ENCODE peak calls at places on chromosome 7, in four cellular contexts. T, S, I and N are unnamed samples.

GRCh38 chr7:24756545-24756988 is 697 bp downstream of the GSDME start:
- DNase-seq in I (no peak), T (no peak), S (no peak), N (no peak)

GRCh38 chr7:149670288-149670687 is 103.1 kb downstream of the ZNF467 start:
- DNase-seq in S (no peak), T (no peak), I (no peak), N (peak; percentile 64)

GRCh38 chr7:157468221-157469111 is 131.7 kb downstream of the DNAJB6 start:
- DNase-seq in I (no peak), S (no peak), T (no peak), N (no peak)

GRCh38 chr7:8232999-8233847 is 28.7 kb downstream of the ICA1 start:
- DNase-seq in S (no peak), T (peak; percentile 80), I (no peak), N (no peak)

GRCh38 chr7:101696-102376 is 90.5 kb upstream of the FAM20C start:
- DNase-seq in I (no peak), T (no peak), S (no peak), N (no peak)

GRCh38 chr7:135334830-135335543 is 101.3 kb downstream of the STRA8 start:
- DNase-seq in S (no peak), I (no peak), T (no peak), N (no peak)

GRCh38 chr7:74009719-74010118 is 18.3 kb upstream of the ELN start:
- DNase-seq in I (no peak), T (no peak), S (no peak), N (no peak)

GRCh38 chr7:33986951-33987948 is 81.9 kb downstream of the BMPER start:
- DNase-seq in T (no peak), S (peak; percentile 27), I (no peak), N (no peak)

GRCh38 chr7:29622335-29623265 is 59.0 kb downstream of the PRR15 start:
- DNase-seq in S (no peak), T (no peak), I (no peak), N (peak; percentile 36)

GRCh38 chr7:74226633-74227032 is 16.8 kb downstream of the LAT2 start:
- DNase-seq in I (no peak), T (no peak), S (no peak), N (no peak)

DNA sequence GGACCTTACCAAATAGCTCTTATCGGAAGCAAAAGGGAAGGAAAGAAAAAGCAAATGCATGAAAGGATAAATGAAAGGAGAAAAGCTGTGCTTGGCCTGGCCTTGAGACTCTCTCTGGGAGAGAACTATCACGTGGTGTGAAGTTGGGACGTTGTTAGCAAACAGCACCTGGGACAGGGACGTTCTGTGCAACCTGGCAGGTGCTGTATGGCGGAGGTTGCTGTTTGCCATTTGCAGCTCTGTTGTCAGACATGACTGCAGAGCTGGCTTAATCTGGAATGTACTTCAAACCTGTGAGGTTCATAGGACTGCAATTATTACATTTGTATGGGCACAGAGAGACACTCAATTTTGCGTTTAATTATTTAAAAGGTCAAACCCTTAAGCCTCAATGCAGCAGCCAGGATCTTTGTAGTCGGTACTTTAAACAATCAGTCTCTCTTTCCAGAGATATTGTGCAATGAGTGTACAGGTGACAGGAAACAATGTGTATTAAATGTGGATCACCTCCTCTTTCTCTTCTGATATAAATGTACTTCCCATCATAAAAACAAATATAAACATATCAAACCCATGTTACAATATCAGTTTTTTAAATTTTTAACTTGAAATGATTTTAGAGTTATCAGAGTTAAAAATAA is 800.5 kb upstream of the KCND2 start:
- DNase-seq in T (no peak), S (no peak), I (no peak), N (no peak)
- TF ChIP-seq REST in T (no peak), S (peak; percentile 39), I (no peak), N (no peak)

GRCh38 chr7:17699696-17700095 is 240.6 kb downstream of the SNX13 start:
- DNase-seq in S (no peak), I (no peak), T (no peak), N (no peak)

GRCh38 chr7:17700138-17700537 is 240.2 kb downstream of the SNX13 start:
- DNase-seq in S (no peak), T (no peak), I (no peak), N (no peak)

GRCh38 chr7:17697128-17697881 is 243.0 kb downstream of the SNX13 start:
- DNase-seq in T (no peak), S (no peak), I (no peak), N (no peak)

GRCh38 chr7:17696422-17696821 is 243.9 kb downstream of the SNX13 start:
- DNase-seq in T (no peak), I (no peak), S (peak; percentile 46), N (no peak)
- TF ChIP-seq CHD2 in T (no peak), I (no peak), S (no peak), N (no peak)

GRCh38 chr7:1232623-1233327 is at the start of gene UNCX:
- DNase-seq in S (no peak), I (no peak), T (no peak), N (no peak)
- TF ChIP-seq NFIC in S (no peak), I (no peak), T (no peak), N (no peak)

GRCh38 chr7:27606270-27607209 is 56.1 kb downstream of the HIBADH start:
- DNase-seq in T (no peak), S (peak; percentile 79), I (no peak), N (no peak)
- TF ChIP-seq REST in T (no peak), S (no peak), I (no peak), N (no peak)

DNA sequence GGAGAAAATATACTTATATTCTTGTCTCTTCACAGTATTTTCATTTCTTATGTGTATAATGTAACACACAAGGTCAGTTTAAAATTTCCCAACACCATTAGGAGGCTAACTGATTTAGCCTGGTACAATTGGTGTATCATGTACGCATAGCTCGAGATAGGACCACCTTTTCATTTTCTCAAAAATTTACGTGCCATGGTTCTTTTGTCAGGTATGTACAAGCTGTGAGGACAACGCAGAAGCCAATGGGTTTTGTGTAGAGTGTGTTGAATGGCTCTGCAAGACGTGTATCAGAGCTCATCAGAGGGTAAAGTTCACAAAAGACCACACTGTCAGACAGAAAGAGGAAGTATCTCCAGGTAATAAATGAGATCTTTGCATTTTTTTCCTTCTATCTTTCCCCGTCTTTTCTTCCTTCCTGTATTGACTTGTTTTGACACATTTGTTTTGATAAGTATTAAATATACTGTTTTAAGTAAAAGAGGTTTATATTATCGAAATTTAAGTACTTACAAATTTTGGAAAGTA is 55.0 kb downstream of the TRIM24 start:
- DNase-seq in I (no peak), S (no peak), T (no peak), N (no peak)
- TF ChIP-seq CHD2 in I (no peak), S (no peak), T (no peak), N (no peak)

DNA sequence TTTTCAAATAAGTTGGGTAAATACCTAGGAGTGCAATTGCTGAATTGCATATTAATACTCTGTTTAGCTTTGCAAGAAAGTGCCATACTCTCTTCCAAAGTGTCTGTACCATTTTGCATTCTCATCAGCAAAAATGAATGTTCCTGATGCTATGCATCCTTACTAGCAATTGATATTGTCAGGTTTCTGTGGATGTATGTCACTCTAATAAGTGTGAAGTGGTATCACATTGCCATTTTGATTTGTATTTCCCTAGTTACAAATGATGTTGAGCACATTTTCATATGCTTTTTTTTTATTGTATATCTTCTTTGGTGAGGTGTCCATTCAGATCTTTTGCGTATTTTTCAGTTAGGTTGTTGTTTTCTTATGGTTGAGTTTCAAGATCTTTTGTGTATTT is 230.4 kb upstream of the MAGI2 start:
- DNase-seq in T (no peak), I (no peak), S (no peak), N (no peak)
- TF ChIP-seq NFIC in T (no peak), I (no peak), S (no peak), N (no peak)

DNA sequence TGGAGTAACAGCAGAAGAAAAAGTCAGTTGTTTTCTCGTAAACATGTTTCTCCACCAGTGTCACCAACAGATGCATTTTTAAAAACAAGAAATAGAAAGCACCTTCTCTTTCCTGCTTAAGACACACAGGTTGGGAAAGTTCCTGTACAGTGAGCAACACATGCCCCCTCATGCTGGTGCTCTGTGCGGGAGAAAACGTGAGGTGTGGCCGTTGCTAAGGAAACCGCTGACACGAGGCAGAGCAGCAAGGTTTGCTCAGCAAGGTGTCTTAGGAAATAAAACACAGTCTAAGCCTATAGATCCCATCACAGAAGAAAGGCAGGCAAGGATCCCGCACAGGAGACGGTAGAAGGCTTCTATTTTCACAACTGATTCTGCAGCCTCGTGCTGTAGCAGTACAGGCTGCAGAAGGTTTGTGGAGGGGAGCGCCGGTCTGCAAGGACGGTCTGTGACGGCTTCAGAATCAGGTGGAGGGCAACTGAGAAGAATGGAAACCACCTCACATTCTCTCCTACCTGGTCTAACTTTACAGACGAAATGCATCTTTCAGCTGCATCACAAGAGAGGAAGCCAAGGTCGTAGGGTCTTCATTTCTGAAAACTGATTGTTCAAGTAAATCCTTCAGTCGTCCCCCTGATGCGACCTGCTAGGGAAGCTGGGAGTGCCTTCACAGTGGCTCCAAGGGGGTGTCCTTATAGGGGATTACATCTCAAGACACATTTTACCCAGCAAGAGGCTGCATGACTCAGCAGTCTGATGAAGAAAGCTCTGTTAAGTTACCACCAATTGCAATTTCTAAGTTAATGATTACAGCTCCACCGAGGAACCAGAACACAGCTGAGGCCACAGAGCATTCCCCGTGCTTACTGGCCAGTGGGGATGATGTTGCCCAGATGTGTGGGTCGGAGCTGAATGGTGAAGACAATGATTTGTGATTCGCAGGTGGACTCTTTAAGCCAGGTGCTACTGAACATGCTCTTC is 150.7 kb upstream of the KLF14 start:
- DNase-seq in S (peak; percentile 55), T (no peak), I (no peak), N (no peak)
- TF ChIP-seq REST in S (no peak), T (no peak), I (no peak), N (no peak)

GRCh38 chr7:40859965-40860543 is 725.2 kb downstream of the SUGCT start:
- DNase-seq in S (no peak), I (no peak), T (no peak), N (no peak)

DNA sequence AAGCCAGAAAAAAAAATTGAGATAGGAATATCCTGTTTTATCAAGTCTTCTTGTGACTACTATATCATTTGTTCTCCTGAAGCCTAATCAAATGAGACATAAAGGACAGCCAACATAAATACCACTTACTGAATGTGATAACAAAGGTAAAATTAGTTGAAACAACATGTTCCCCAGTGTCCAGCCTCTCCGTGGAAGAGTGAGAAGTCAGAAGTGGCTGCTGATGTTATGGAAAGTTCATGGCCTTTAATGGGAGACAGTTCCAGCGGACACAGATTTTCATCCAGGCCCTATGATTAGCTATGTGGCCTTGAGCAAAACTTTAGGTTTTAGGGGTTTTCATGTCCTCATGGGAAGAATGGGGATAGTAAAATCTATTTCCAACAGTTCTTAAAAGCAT is 724.3 kb downstream of the SUGCT start:
- DNase-seq in S (no peak), T (no peak), I (no peak), N (no peak)
- TF ChIP-seq CHD2 in S (no peak), T (no peak), I (no peak), N (no peak)

DNA sequence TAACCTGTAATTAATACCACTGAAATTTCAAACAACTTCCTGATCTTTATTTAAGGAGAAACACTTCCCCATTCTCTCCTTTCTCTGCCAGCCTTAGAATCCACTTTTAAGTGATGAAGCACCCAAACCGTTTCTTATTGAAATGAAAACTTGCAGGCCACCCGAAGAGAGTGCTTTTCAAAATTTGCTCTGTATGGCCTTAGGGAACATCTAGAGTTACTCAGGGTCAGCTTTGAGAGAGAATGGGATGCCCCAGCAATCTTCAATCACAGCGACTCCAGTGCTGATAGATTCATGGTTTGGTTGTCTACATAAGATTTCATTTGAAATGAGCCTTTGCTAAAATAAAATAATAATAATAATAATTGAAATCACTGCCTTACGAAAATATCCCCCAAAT is 323.1 kb downstream of the PCLO start:
- DNase-seq in I (no peak), T (no peak), S (no peak), N (peak; percentile 9)
- TF ChIP-seq NFIC in I (no peak), T (no peak), S (no peak), N (no peak)

GRCh38 chr7:128914566-128915151 is 4.2 kb upstream of the KCP start:
- DNase-seq in S (no peak), I (no peak), T (no peak), N (peak; percentile 45)
- TF ChIP-seq REST in S (no peak), I (no peak), T (no peak), N (no peak)